ENCODE peak calls at places on chromosomes 1 and 21, in nine cellular contexts. X is kidney; R is OCI-LY7; S is AG04450; Z is fibroblast of pulmonary artery; A is cardiac fibroblast; L is fibroblast of mammary gland; K is K562; O is CD4-positive, CD25-positive, alpha-beta regulatory T cell. V is an unnamed sample.

GRCh38 chr21:41507521-41508414 is at the start of gene TMPRSS2:
- DNase-seq in X (peak), R (no peak), S (no peak), Z (no peak), A (no peak), L (no peak), K (no peak), O (no peak), V (no peak)

GRCh38 chr1:230542054-230542453 is 100.2 kb upstream of the COG2 start:
- DNase-seq in X (no peak), R (no peak), S (no peak), Z (peak), A (peak), L (peak), K (no peak), O (no peak), V (no peak)

GRCh38 chr1:160101037-160101716 is 2.8 kb upstream of the IGSF8 start:
- DNase-seq in X (peak), R (peak), S (no peak), Z (peak), A (peak), L (peak), K (peak), O (peak), V (peak)

GRCh38 chr1:210232524-210233215 is at the start of gene SERTAD4:
- DNase-seq in X (peak), R (no peak), S (no peak), Z (peak), A (peak), L (peak), K (no peak), O (no peak), V (peak)

GRCh38 chr1:54009406-54009805 is 8.6 kb downstream of the LDLRAD1 start:
- DNase-seq in X (no peak), R (no peak), S (no peak), Z (no peak), A (no peak), L (no peak), K (no peak), O (no peak), V (no peak)

GRCh38 chr21:18164933-18165332 is 79.7 kb upstream of the CHODL start:
- DNase-seq in X (no peak), R (no peak), S (no peak), Z (no peak), A (no peak), L (no peak), K (no peak), O (no peak), V (peak)

GRCh38 chr1:214124281-214124805 is 136.6 kb downstream of the PROX1 start:
- DNase-seq in X (no peak), R (no peak), S (no peak), Z (no peak), A (no peak), L (no peak), K (no peak), O (no peak), V (no peak)

GRCh38 chr1:225822655-225823403 is 12.9 kb downstream of the EPHX1 start:
- DNase-seq in X (peak), R (no peak), S (no peak), Z (no peak), A (no peak), L (no peak), K (no peak), O (no peak), V (no peak)

GRCh38 chr1:60169206-60169605 is 95.6 kb upstream of the C1orf87 start:
- DNase-seq in X (no peak), R (no peak), S (no peak), Z (peak), A (no peak), L (peak), K (no peak), O (no peak), V (no peak)

GRCh38 chr1:198970919-198971318 is 332.1 kb downstream of the PTPRC start:
- DNase-seq in X (no peak), R (no peak), S (no peak), Z (peak), A (peak), L (peak), K (no peak), O (no peak), V (peak)

GRCh38 chr21:42423685-42424084 is 20.0 kb downstream of the UBASH3A start:
- DNase-seq in X (no peak), R (no peak), S (no peak), Z (no peak), A (no peak), L (no peak), K (no peak), O (no peak), V (no peak)

GRCh38 chr1:96211166-96211565 is 510.4 kb upstream of the PTBP2 start:
- DNase-seq in X (no peak), R (no peak), S (no peak), Z (no peak), A (no peak), L (no peak), K (no peak), O (no peak), V (no peak)

GRCh38 chr1:240706150-240706904 is 94.4 kb upstream of the GREM2 start:
- DNase-seq in X (no peak), R (no peak), S (no peak), Z (peak), A (peak), L (peak), K (no peak), O (no peak), V (no peak)

GRCh38 chr1:160836981-160837557 is 25.6 kb downstream of the CD244 start:
- DNase-seq in X (no peak), R (no peak), S (no peak), Z (peak), A (peak), L (no peak), K (no peak), O (no peak), V (no peak)

GRCh38 chr1:172477741-172478140 is 33.9 kb upstream of the PIGC start:
- DNase-seq in X (no peak), R (no peak), S (no peak), Z (no peak), A (no peak), L (no peak), K (no peak), O (no peak), V (no peak)

GRCh38 chr1:238252033-238252802 is 361.5 kb upstream of the ZP4 start:
- DNase-seq in X (no peak), R (peak), S (no peak), Z (peak), A (peak), L (peak), K (no peak), O (no peak), V (peak)

GRCh38 chr1:31335007-31335406 is 37.9 kb downstream of the FABP3 start:
- DNase-seq in X (no peak), R (peak), S (peak), Z (peak), A (peak), L (peak), K (peak), O (peak), V (peak)

GRCh38 chr21:44865561-44866280 is 7.8 kb downstream of the PTTG1IP start:
- DNase-seq in X (peak), R (no peak), S (no peak), Z (peak), A (no peak), L (peak), K (no peak), O (no peak), V (no peak)

GRCh38 chr1:51850420-51851297 is 27.9 kb downstream of the NRDC start:
- DNase-seq in X (no peak), R (no peak), S (no peak), Z (no peak), A (no peak), L (no peak), K (peak), O (no peak), V (no peak)

GRCh38 chr1:163664706-163665321 is 343.1 kb downstream of the NUF2 start:
- DNase-seq in X (no peak), R (no peak), S (no peak), Z (no peak), A (no peak), L (no peak), K (no peak), O (no peak), V (no peak)

GRCh38 chr1:116076831-116077230 is 34.4 kb upstream of the MAB21L3 start:
- DNase-seq in X (no peak), R (no peak), S (no peak), Z (no peak), A (no peak), L (peak), K (no peak), O (no peak), V (peak)

GRCh38 chr1:1832151-1832550 is 53.9 kb upstream of the NADK start:
- DNase-seq in X (no peak), R (no peak), S (no peak), Z (no peak), A (no peak), L (peak), K (no peak), O (no peak), V (no peak)

GRCh38 chr1:236742421-236743160 is 52.5 kb upstream of the MTR start:
- DNase-seq in X (no peak), R (no peak), S (no peak), Z (no peak), A (no peak), L (no peak), K (no peak), O (no peak), V (no peak)

GRCh38 chr1:88935522-88936222 is 44.3 kb upstream of the GTF2B start:
- DNase-seq in X (no peak), R (peak), S (peak), Z (peak), A (peak), L (peak), K (peak), O (peak), V (peak)

GRCh38 chr1:37323486-37324377 is 150.6 kb upstream of the ZC3H12A start:
- DNase-seq in X (peak), R (peak), S (no peak), Z (peak), A (peak), L (peak), K (peak), O (no peak), V (peak)

GRCh38 chr21:38121888-38122705 is 134.7 kb upstream of the KCNJ15 start:
- DNase-seq in X (no peak), R (no peak), S (no peak), Z (no peak), A (no peak), L (no peak), K (peak), O (no peak), V (no peak)

GRCh38 chr1:29284961-29285560 is 48.7 kb downstream of the PTPRU start:
- DNase-seq in X (no peak), R (no peak), S (no peak), Z (no peak), A (no peak), L (no peak), K (no peak), O (no peak), V (no peak)

GRCh38 chr1:11831945-11832725 is 15.4 kb downstream of the NPPA start:
- DNase-seq in X (peak), R (no peak), S (no peak), Z (no peak), A (no peak), L (no peak), K (no peak), O (no peak), V (no peak)

GRCh38 chr1:217076902-217077301 is 353.7 kb upstream of the ESRRG start:
- DNase-seq in X (no peak), R (no peak), S (no peak), Z (no peak), A (peak), L (no peak), K (no peak), O (no peak), V (no peak)

GRCh38 chr1:234611153-234611798 is 1.3 kb upstream of the IRF2BP2 start:
- DNase-seq in X (no peak), R (peak), S (no peak), Z (peak), A (peak), L (peak), K (no peak), O (peak), V (peak)

GRCh38 chr1:18243503-18244175 is 136.0 kb downstream of the IGSF21 start:
- DNase-seq in X (peak), R (no peak), S (no peak), Z (no peak), A (no peak), L (no peak), K (no peak), O (no peak), V (no peak)

GRCh38 chr1:200774735-200775449 is 36.2 kb downstream of the CAMSAP2 start:
- DNase-seq in X (no peak), R (no peak), S (no peak), Z (peak), A (peak), L (no peak), K (no peak), O (no peak), V (no peak)

GRCh38 chr1:33163621-33164071 is 18.2 kb downstream of the TRIM62 start:
- DNase-seq in X (no peak), R (no peak), S (peak), Z (peak), A (peak), L (no peak), K (no peak), O (no peak), V (no peak)

GRCh38 chr1:200040516-200041138 is 13.1 kb downstream of the NR5A2 start:
- DNase-seq in X (no peak), R (no peak), S (no peak), Z (peak), A (peak), L (no peak), K (no peak), O (no peak), V (no peak)

GRCh38 chr21:15050588-15051377 is 14.0 kb downstream of the NRIP1 start:
- DNase-seq in X (no peak), R (no peak), S (no peak), Z (no peak), A (no peak), L (no peak), K (no peak), O (no peak), V (no peak)

GRCh38 chr21:42456457-42456856 is 39.6 kb downstream of the RSPH1 start:
- DNase-seq in X (no peak), R (no peak), S (no peak), Z (no peak), A (no peak), L (no peak), K (no peak), O (peak), V (peak)

DNA sequence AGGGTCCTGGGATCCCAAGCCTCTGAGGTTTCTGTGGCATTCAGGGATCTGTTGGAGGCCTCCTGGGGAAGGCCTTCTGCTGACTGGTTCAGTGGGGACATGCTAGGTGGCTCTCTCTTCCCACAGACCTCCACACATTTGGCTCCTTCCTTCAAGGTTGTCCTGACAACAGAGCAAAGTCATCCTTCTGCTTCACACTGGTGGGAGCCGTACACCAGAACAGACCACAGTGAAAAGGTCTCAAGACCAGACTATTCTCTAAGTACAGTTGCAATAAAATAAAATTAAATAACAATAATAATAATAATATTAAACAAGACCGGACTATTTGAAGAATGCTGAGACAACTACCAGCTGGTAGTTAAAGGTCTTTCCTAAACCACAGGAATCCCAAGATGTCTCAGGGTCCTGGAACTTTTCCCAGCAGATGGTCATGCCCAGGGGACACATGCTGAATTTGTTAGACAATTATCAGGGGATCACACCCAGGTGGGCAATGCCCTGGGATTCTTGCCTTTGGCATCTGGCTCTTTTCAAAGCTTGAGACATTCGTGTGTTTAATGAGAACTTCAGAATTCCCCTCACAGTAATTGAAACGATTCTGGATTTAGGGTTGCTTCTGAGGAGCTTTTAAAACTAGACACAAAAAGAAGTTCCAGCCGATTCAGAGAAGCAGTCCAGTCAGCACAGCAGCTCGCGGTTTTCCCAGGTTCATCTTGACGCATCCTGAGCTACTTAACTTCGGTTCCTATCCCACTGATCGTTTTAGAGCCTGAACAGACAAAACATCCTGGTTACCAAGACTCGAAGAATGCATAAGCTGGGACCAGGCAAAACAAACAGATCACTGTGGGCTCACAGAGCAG is 22.9 kb downstream of the HTR1D start:
- DNase-seq in X (no peak), R (no peak), S (peak), Z (peak), A (peak), L (peak), K (no peak), O (no peak), V (no peak)
- H3K4me3 ChIP-seq in X (no peak), R (no peak), S (no peak), Z (no peak), A (no peak), L (no peak), K (no peak), O (no peak), V (no peak)

GRCh38 chr1:196877964-196878363 is 9.9 kb upstream of the CFHR4 start:
- DNase-seq in X (peak), R (no peak), S (no peak), Z (peak), A (peak), L (peak), K (no peak), O (no peak), V (no peak)
- H3K4me3 ChIP-seq in X (no peak), R (no peak), S (peak), Z (peak), A (peak), L (no peak), K (no peak), O (no peak), V (no peak)

GRCh38 chr1:46309401-46310159 is 6.1 kb downstream of the UQCRH start:
- DNase-seq in X (no peak), R (no peak), S (no peak), Z (no peak), A (no peak), L (no peak), K (no peak), O (no peak), V (no peak)
- H3K4me3 ChIP-seq in X (no peak), R (no peak), S (no peak), Z (no peak), A (no peak), L (no peak), K (no peak), O (no peak), V (no peak)

GRCh38 chr1:5991784-5992033 is 516 bp downstream of the NPHP4 start:
- DNase-seq in X (no peak), R (no peak), S (no peak), Z (no peak), A (no peak), L (no peak), K (peak), O (no peak), V (no peak)
- H3K4me3 ChIP-seq in X (peak), R (peak), S (peak), Z (peak), A (peak), L (peak), K (peak), O (no peak), V (peak)

GRCh38 chr1:94799201-94799600 is 21.0 kb upstream of the SLC44A3 start:
- DNase-seq in X (no peak), R (no peak), S (no peak), Z (peak), A (no peak), L (peak), K (no peak), O (no peak), V (no peak)

GRCh38 chr1:94804442-94804837 is 15.7 kb upstream of the SLC44A3 start:
- DNase-seq in X (no peak), R (no peak), S (no peak), Z (no peak), A (no peak), L (no peak), K (no peak), O (no peak), V (no peak)

GRCh38 chr1:94803106-94803505 is 17.1 kb upstream of the SLC44A3 start:
- DNase-seq in X (no peak), R (no peak), S (no peak), Z (no peak), A (no peak), L (no peak), K (no peak), O (no peak), V (no peak)

GRCh38 chr1:94803517-94804441 is 16.4 kb upstream of the SLC44A3 start:
- DNase-seq in X (no peak), R (no peak), S (no peak), Z (peak), A (peak), L (peak), K (no peak), O (no peak), V (peak)

DNA sequence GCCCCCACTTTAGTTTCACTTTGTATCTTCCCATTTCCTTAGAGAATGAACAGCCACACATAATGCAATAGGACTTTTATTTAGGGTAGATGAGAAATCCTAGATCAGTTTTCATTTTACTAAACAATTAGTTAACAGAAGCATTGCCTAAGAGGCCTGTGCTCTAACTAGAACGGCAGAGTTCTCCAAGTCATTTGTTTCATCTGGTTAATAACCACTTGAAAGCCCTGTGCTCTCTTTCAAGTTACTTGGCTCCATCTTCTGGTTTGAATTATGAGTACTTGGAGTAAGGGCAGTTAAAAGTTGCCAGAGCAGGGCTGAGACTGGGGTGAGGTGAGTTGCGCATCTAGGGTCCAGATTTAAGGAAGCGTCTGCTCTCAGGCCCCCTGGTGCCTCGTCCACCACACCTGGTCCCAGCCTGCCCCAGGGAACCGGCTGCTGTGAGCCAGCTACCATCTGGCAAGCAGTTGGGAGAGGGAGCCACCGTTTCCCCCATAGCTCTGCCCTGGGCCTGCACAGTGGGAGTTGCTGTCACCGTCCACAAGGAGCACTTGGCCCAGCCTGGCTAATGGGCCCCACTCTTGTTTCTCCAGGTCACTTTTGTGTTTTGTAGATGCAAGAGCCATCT is 18.1 kb upstream of the SLC44A3 start:
- DNase-seq in X (peak), R (peak), S (peak), Z (peak), A (peak), L (peak), K (peak), O (no peak), V (peak)
- H3K4me3 ChIP-seq in X (peak), R (no peak), S (no peak), Z (peak), A (peak), L (no peak), K (no peak), O (no peak), V (peak)

GRCh38 chr1:39633422-39633821 is 6.0 kb downstream of the HEYL start:
- DNase-seq in X (no peak), R (no peak), S (no peak), Z (no peak), A (no peak), L (no peak), K (no peak), O (no peak), V (no peak)

GRCh38 chr1:39635871-39636210 is 3.6 kb downstream of the HEYL start:
- DNase-seq in X (no peak), R (no peak), S (no peak), Z (no peak), A (no peak), L (no peak), K (no peak), O (no peak), V (no peak)

GRCh38 chr1:39632491-39633417 is 6.7 kb downstream of the HEYL start:
- DNase-seq in X (peak), R (no peak), S (no peak), Z (peak), A (peak), L (peak), K (peak), O (no peak), V (no peak)

GRCh38 chr1:39637301-39637700 is 2.1 kb downstream of the HEYL start:
- DNase-seq in X (no peak), R (no peak), S (no peak), Z (no peak), A (no peak), L (no peak), K (no peak), O (no peak), V (no peak)

GRCh38 chr1:39635205-39635870 is 4.1 kb downstream of the HEYL start:
- DNase-seq in X (no peak), R (no peak), S (no peak), Z (peak), A (peak), L (peak), K (no peak), O (no peak), V (peak)
- H3K4me3 ChIP-seq in X (no peak), R (no peak), S (no peak), Z (no peak), A (no peak), L (no peak), K (no peak), O (no peak), V (no peak)

V was measured in A673.